ENCODE peak calls at places on chromosome 3, in ten cellular contexts. I is tibial artery; D is Karpas-422; N is A549; S is HCT116; O is kidney; P is CD8-positive, alpha-beta memory T cell; B is adrenal gland; Z is right cardiac atrium; F is breast epithelium. R is an unnamed sample.

GRCh38 chr3:53187430-53187829 is 26.4 kb downstream of the PRKCD start:
- DNase-seq in N (no peak), D (no peak), I (no peak), O (peak; percentile 30), F (no peak), Z (no peak), S (no peak), P (no peak), B (no peak), R (no peak)

GRCh38 chr3:54488297-54488696 is 365.9 kb downstream of the CACNA2D3 start:
- DNase-seq in O (no peak), N (no peak), D (no peak), B (no peak), I (no peak), S (no peak), F (no peak), Z (no peak), P (no peak), R (no peak)

GRCh38 chr3:169476289-169476688 is 187.2 kb downstream of the MECOM start:
- DNase-seq in O (no peak), B (no peak), D (no peak), F (no peak), P (no peak), I (no peak), S (no peak), Z (no peak), N (no peak), R (no peak)

GRCh38 chr3:27060336-27060735 is 308.8 kb downstream of the NEK10 start:
- DNase-seq in P (no peak), Z (no peak), N (no peak), D (no peak), S (no peak), F (no peak), B (no peak), I (no peak), O (no peak), R (no peak)

GRCh38 chr3:48820626-48821324 is 26.9 kb downstream of the PRKAR2A start:
- DNase-seq in F (no peak), I (no peak), O (no peak), Z (no peak), B (peak; percentile 22), P (no peak), N (no peak), S (no peak), D (no peak), R (no peak)

GRCh38 chr3:94234177-94234788 is 171.4 kb downstream of the NSUN3 start:
- DNase-seq in N (peak; percentile 60), F (no peak), S (peak; percentile 22), I (no peak), O (no peak), B (no peak), Z (no peak), D (peak; percentile 82), P (no peak), R (peak; percentile 44)

GRCh38 chr3:138799822-138800221 is 34.9 kb downstream of the PIK3CB start:
- DNase-seq in Z (no peak), O (no peak), S (no peak), B (no peak), F (no peak), P (no peak), I (no peak), D (no peak), N (no peak), R (no peak)

GRCh38 chr3:128432898-128433629 is 33.6 kb downstream of the DNAJB8 start:
- DNase-seq in B (no peak), N (no peak), I (no peak), D (no peak), O (peak; percentile 81), S (no peak), F (no peak), Z (no peak), P (no peak), R (no peak)

GRCh38 chr3:37599186-37599585 is 262.5 kb upstream of the CTDSPL start:
- DNase-seq in D (no peak), O (no peak), F (no peak), S (no peak), Z (peak; percentile 80), N (no peak), P (no peak), I (peak; percentile 86), B (no peak), R (no peak)

GRCh38 chr3:142267269-142267668 is 41.9 kb upstream of the GK5 start:
- DNase-seq in B (no peak), O (no peak), I (no peak), N (no peak), S (no peak), P (no peak), D (no peak), F (no peak), Z (no peak), R (no peak)

GRCh38 chr3:156382458-156383346 is 172.2 kb downstream of the SSR3 start:
- DNase-seq in D (peak; percentile 78), O (no peak), F (no peak), I (no peak), Z (no peak), P (no peak), N (peak; percentile 47), B (no peak), S (peak; percentile 23), R (peak; percentile 73)

GRCh38 chr3:87227835-87228144 is 681 bp downstream of the CHMP2B start:
- DNase-seq in I (no peak), F (no peak), S (no peak), Z (no peak), D (no peak), B (no peak), N (no peak), O (no peak), P (no peak), R (no peak)

GRCh38 chr3:108242776-108243175 is 20.6 kb upstream of the IFT57 start:
- DNase-seq in O (no peak), B (no peak), I (no peak), Z (no peak), D (no peak), F (no peak), N (no peak), P (no peak), S (no peak), R (no peak)

GRCh38 chr3:127775398-127776109 is 46.8 kb downstream of the MGLL start:
- DNase-seq in B (no peak), N (no peak), Z (peak; percentile 86), I (peak; percentile 85), P (no peak), O (peak; percentile 77), S (no peak), F (no peak), D (no peak), R (no peak)

GRCh38 chr3:184567924-184568590 is 6.5 kb downstream of the EPHB3 start:
- DNase-seq in O (no peak), D (no peak), Z (peak; percentile 56), F (no peak), P (no peak), N (no peak), B (no peak), I (no peak), S (no peak), R (no peak)
- H3K4me1 ChIP-seq in O (peaks cover 3% of the 10 kb centered on the region), D (peaks cover 4% of the 10 kb centered on the region), Z (no peaks in the 10 kb centered on the region), F (peaks cover 20% of the 10 kb centered on the region), P (no peaks in the 10 kb centered on the region), N (peaks cover 8% of the 10 kb centered on the region), B (peaks cover 22% of the 10 kb centered on the region), I (peaks cover 66% of the 10 kb centered on the region), S (peaks cover 37% of the 10 kb centered on the region), R (no peaks in the 10 kb centered on the region)

GRCh38 chr3:45549961-45550360 is 44.6 kb upstream of the LIMD1 start:
- DNase-seq in I (no peak), Z (no peak), F (no peak), N (no peak), S (no peak), D (no peak), P (no peak), O (no peak), B (no peak), R (no peak)
- H3K4me1 ChIP-seq in I (peaks cover 52% of the 10 kb centered on the region), Z (peaks cover 21% of the 10 kb centered on the region), F (peaks cover 21% of the 10 kb centered on the region), N (peaks cover 57% of the 10 kb centered on the region), S (peaks cover 18% of the 10 kb centered on the region), D (peaks cover 16% of the 10 kb centered on the region), P (peaks cover 4% of the 10 kb centered on the region), O (peaks cover 11% of the 10 kb centered on the region), B (peaks cover 70% of the 10 kb centered on the region), R (peaks cover 38% of the 10 kb centered on the region)

GRCh38 chr3:159858650-159859049 is 130.0 kb upstream of the IL12A start:
- DNase-seq in O (no peak), D (no peak), P (no peak), B (no peak), I (no peak), Z (no peak), N (no peak), S (no peak), F (no peak), R (no peak)

GRCh38 chr3:159860727-159861126 is 127.9 kb upstream of the IL12A start:
- DNase-seq in S (no peak), I (no peak), B (no peak), N (no peak), P (no peak), F (no peak), Z (no peak), D (no peak), O (no peak), R (no peak)

GRCh38 chr3:159859424-159859823 is 129.2 kb upstream of the IL12A start:
- DNase-seq in S (no peak), O (no peak), I (no peak), F (no peak), Z (no peak), B (no peak), P (no peak), D (no peak), N (no peak), R (no peak)

GRCh38 chr3:159860269-159860668 is 128.4 kb upstream of the IL12A start:
- DNase-seq in Z (no peak), P (no peak), I (no peak), B (no peak), N (no peak), F (no peak), O (no peak), D (no peak), S (no peak), R (no peak)

DNA sequence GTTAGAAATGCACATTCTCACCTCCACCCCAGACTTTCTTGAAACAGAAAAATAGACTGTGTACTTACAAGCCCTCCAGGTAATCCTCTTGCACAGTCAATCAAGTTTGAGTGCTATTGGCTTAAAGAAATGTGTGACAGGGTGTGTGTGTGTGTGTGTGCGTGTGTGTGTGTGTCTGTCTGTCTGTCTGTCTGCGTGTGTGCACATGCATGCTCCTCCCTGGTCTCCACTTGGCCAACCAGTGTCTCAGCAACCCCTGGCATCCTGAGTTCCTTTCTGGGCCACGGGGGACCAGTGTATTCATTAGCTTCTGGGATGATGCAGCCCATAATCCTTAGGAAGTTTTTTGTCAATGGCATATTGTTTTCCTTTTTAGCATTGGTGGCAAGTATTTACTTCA is 128.8 kb upstream of the IL12A start:
- DNase-seq in I (no peak), B (no peak), P (no peak), D (no peak), Z (no peak), S (no peak), N (no peak), O (no peak), F (no peak), R (no peak)
- H3K4me1 ChIP-seq in I (peaks cover 55% of the 10 kb centered on the region), B (peaks cover 9% of the 10 kb centered on the region), P (no peaks in the 10 kb centered on the region), D (no peaks in the 10 kb centered on the region), Z (peaks cover 10% of the 10 kb centered on the region), S (peaks cover 7% of the 10 kb centered on the region), N (peaks cover 30% of the 10 kb centered on the region), O (no peaks in the 10 kb centered on the region), F (no peaks in the 10 kb centered on the region), R (peaks cover 15% of the 10 kb centered on the region)

DNA sequence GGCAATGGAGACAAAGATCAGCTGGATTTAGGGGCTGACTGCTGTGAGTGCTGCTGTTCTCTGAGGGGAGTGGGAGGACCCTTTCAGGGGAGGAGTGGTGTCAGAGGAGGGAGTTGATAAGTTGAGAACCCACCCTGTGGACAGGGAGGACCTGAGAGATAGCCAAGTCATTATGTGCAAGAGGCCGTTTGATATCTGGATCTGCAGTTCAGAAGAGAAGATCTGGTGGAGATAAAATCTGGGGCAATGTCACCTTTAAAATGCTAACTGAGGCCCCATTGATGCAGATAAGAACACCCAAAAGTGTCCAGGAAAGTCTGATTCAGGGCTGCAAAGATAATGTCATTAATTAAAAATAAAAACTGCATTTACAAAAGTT is 256.1 kb upstream of the HES1 start:
- DNase-seq in D (no peak), S (no peak), P (no peak), I (no peak), Z (no peak), O (no peak), F (no peak), B (no peak), N (no peak), R (no peak)
- H3K4me1 ChIP-seq in D (no peaks in the 10 kb centered on the region), S (peaks cover 40% of the 10 kb centered on the region), P (no peaks in the 10 kb centered on the region), I (no peaks in the 10 kb centered on the region), Z (no peaks in the 10 kb centered on the region), O (no peaks in the 10 kb centered on the region), F (no peaks in the 10 kb centered on the region), B (no peaks in the 10 kb centered on the region), N (peaks cover 37% of the 10 kb centered on the region), R (peaks cover 8% of the 10 kb centered on the region)